ENCODE peak calls at places on chromosomes 16 and 17, in six cellular contexts. I is HT1080, H is AG04449, S is caudate nucleus, O is bronchial epithelial cell, U is AG08396. Q is an unnamed sample.

GRCh38 chr16:77849640-77850258 is 61.4 kb downstream of the VAT1L start:
- DNase-seq in I (no peak), H (no peak), S (no peak), O (no peak), U (no peak), Q (no peak)

GRCh38 chr17:43670645-43671074 is 8.9 kb upstream of the MEOX1 start:
- DNase-seq in I (no peak), H (no peak), S (no peak), O (no peak), U (no peak), Q (no peak)

GRCh38 chr17:80082403-80083135 is 18.8 kb upstream of the GAA start:
- DNase-seq in I (peak), H (no peak), S (no peak), O (peak), U (peak), Q (peak)

GRCh38 chr16:31477220-31478216 is 5.4 kb upstream of the SLC5A2 start:
- DNase-seq in I (no peak), H (no peak), S (no peak), O (no peak), U (no peak), Q (no peak)

GRCh38 chr16:5206331-5206990 is 108.9 kb upstream of the EEF2KMT start:
- DNase-seq in I (no peak), H (no peak), S (no peak), O (no peak), U (no peak), Q (no peak)

GRCh38 chr16:28101533-28101890 is 38.0 kb upstream of the GSG1L start:
- DNase-seq in I (no peak), H (no peak), S (no peak), O (no peak), U (no peak), Q (no peak)

GRCh38 chr17:48254896-48255295 is 147.3 kb downstream of the SNX11 start:
- DNase-seq in I (peak), H (no peak), S (no peak), O (no peak), U (no peak), Q (no peak)

GRCh38 chr16:77430360-77430759 is 4.5 kb downstream of the ADAMTS18 start:
- DNase-seq in I (no peak), H (no peak), S (no peak), O (no peak), U (no peak), Q (no peak)

GRCh38 chr17:31696184-31696602 is 162.9 kb downstream of the COPRS start:
- DNase-seq in I (no peak), H (peak), S (no peak), O (no peak), U (peak), Q (peak)

GRCh38 chr17:78383725-78384471 is 5.4 kb downstream of the PGS1 start:
- DNase-seq in I (peak), H (peak), S (no peak), O (peak), U (peak), Q (peak)

GRCh38 chr16:77951788-77952187 is 70.6 kb upstream of the CLEC3A start:
- DNase-seq in I (no peak), H (no peak), S (no peak), O (peak), U (no peak), Q (no peak)

Q was measured in hypothalamus.